ENCODE peak calls at places on chromosomes 5 and 9, in seven cellular contexts. R is Caco-2, Y is lower lobe of right lung, I is uterus, J is A673, T is Panc1, F is A549. D is an unnamed sample.

GRCh38 chr5:66554211-66554610 is 42.0 kb upstream of the MAST4 start:
- DNase-seq in R (no peak), Y (no peak), I (no peak), F (no peak), T (no peak), J (no peak), D (no peak)

GRCh38 chr5:116953251-116953934 is 378.8 kb upstream of the SEMA6A start:
- DNase-seq in R (no peak), Y (no peak), F (no peak), J (no peak), I (no peak), T (no peak), D (no peak)

GRCh38 chr9:112447283-112447761 is 39.3 kb upstream of the KIAA1958 start:
- DNase-seq in F (no peak), T (no peak), Y (no peak), R (no peak), I (peak; percentile 21), J (no peak), D (no peak)

GRCh38 chr9:105656131-105656921 is 5.9 kb upstream of the TAL2 start:
- DNase-seq in J (peak; percentile 15), I (no peak), R (peak; percentile 74), F (peak; percentile 49), Y (no peak), T (no peak), D (peak; percentile 65)

GRCh38 chr9:113973226-113973625 is 97.1 kb downstream of the ZNF618 start:
- DNase-seq in I (no peak), F (no peak), T (no peak), Y (no peak), J (no peak), R (no peak), D (no peak)

GRCh38 chr5:155274484-155274883 is 260.9 kb downstream of the KIF4B start:
- DNase-seq in R (no peak), J (no peak), Y (no peak), F (no peak), I (no peak), T (no peak), D (no peak)

GRCh38 chr5:172841-173251 is 18.4 kb upstream of the LRRC14B start:
- DNase-seq in T (no peak), R (no peak), Y (no peak), I (no peak), J (no peak), F (no peak), D (no peak)

GRCh38 chr9:83047839-83048775 is 14.8 kb downstream of the RASEF start:
- DNase-seq in Y (peak; percentile 46), T (no peak), I (peak; percentile 16), J (no peak), F (peak; percentile 43), R (no peak), D (peak; percentile 76)

GRCh38 chr5:131279209-131279608 is 15.4 kb downstream of the CDC42SE2 start:
- DNase-seq in J (no peak), T (no peak), Y (no peak), F (no peak), I (no peak), R (no peak), D (no peak)

GRCh38 chr5:127525181-127525580 is 7.7 kb downstream of the PRRC1 start:
- DNase-seq in T (no peak), F (no peak), R (no peak), J (no peak), I (no peak), Y (no peak), D (no peak)

GRCh38 chr5:95858023-95858461 is 35.5 kb upstream of the GLRX start:
- DNase-seq in Y (no peak), F (no peak), T (no peak), J (no peak), I (peak; percentile 45), R (no peak), D (peak; percentile 65)

GRCh38 chr9:126206099-126206498 is 120.5 kb upstream of the MVB12B start:
- DNase-seq in Y (no peak), R (no peak), J (no peak), F (no peak), T (no peak), I (no peak), D (no peak)

GRCh38 chr9:16656432-16657169 is 213.9 kb downstream of the BNC2 start:
- DNase-seq in T (no peak), F (no peak), I (no peak), R (no peak), Y (no peak), J (no peak), D (no peak)

GRCh38 chr5:54985301-54986268 is at the start of gene ESM1:
- DNase-seq in J (no peak), F (no peak), Y (peak; percentile 48), T (no peak), R (peak; percentile 24), I (no peak), D (peak; percentile 49)

GRCh38 chr9:123355761-123356520 is at the start of gene CRB2:
- DNase-seq in R (peak; percentile 47), I (peak; percentile 61), Y (no peak), T (no peak), J (no peak), F (no peak), D (no peak)

GRCh38 chr5:43066231-43066798 is 26.2 kb upstream of the ANXA2R start:
- DNase-seq in J (peak; percentile 83), R (peak; percentile 73), T (no peak), Y (peak; percentile 88), F (no peak), I (peak; percentile 68), D (peak; percentile 85)

GRCh38 chr9:36101916-36102741 is 34.4 kb upstream of the GLIPR2 start:
- DNase-seq in F (peak; percentile 47), R (peak; percentile 58), T (peak; percentile 42), J (peak; percentile 21), I (peak; percentile 20), Y (no peak), D (peak; percentile 97)

GRCh38 chr9:96553070-96553469 is 66.6 kb downstream of the CDC14B start:
- DNase-seq in Y (no peak), F (no peak), J (no peak), T (no peak), I (no peak), R (no peak), D (no peak)

GRCh38 chr9:134420974-134421432 is 94.7 kb downstream of the RXRA start:
- DNase-seq in Y (no peak), R (no peak), T (no peak), F (no peak), J (no peak), I (no peak), D (no peak)

GRCh38 chr9:4583001-4583400 is 79.1 kb upstream of the PLPP6 start:
- DNase-seq in F (no peak), J (no peak), I (no peak), T (no peak), R (no peak), Y (no peak), D (no peak)

GRCh38 chr5:169248520-169248919 is 52.4 kb downstream of the SLIT3 start:
- DNase-seq in F (no peak), J (no peak), T (no peak), I (no peak), Y (no peak), R (no peak), D (no peak)

DNA sequence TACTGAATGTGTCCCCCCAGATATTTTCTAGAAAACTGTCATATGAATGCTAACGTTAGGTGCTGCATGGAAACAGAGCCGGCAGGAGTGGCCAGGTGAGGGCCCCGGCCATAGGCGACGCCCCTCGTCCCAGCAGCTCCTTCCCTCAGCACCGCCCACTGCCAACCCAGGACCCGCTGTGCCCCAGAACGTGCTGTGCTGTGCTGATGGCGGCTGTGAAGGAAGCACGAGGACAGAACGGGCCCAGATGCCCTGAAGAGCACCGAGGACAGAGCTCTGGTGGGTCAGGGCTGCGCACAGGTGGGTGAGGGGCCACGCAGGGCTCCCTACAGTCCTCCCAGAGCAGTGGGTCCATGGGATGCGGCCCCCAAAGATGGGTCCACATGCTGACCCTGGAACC is 30.3 kb downstream of the LPCAT1 start:
- DNase-seq in F (no peak), R (no peak), I (no peak), Y (no peak), J (no peak), T (no peak), D (no peak)
- H3K4me1 ChIP-seq in F (peaks cover 10% of the 10 kb centered on the region), R (no peaks in the 10 kb centered on the region), I (peaks cover 6% of the 10 kb centered on the region), Y (peaks cover 17% of the 10 kb centered on the region), J (no peaks in the 10 kb centered on the region), T (no peaks in the 10 kb centered on the region), D (no peaks in the 10 kb centered on the region)

GRCh38 chr9:98555851-98556465 is 152.8 kb downstream of the GABBR2 start:
- DNase-seq in F (no peak), Y (no peak), J (no peak), T (no peak), R (no peak), I (no peak), D (no peak)
- H3K4me3 ChIP-seq in F (no peak overlapping the region), Y (no peak overlapping the region), J (no peak overlapping the region), T (no peak overlapping the region), R (no peak overlapping the region), I (no peak overlapping the region), D (no peak overlapping the region)

GRCh38 chr5:150517272-150518152 is 9.6 kb downstream of the NDST1 start:
- DNase-seq in Y (peak; percentile 82), F (peak; percentile 93), I (peak; percentile 59), J (no peak), R (peak; percentile 38), T (no peak), D (peak; percentile 95)
- H3K4me1 ChIP-seq in Y (peaks cover 84% of the 10 kb centered on the region), F (peaks cover 94% of the 10 kb centered on the region), I (peaks cover 14% of the 10 kb centered on the region), J (peaks cover 14% of the 10 kb centered on the region), R (peaks cover 52% of the 10 kb centered on the region), T (peaks cover 72% of the 10 kb centered on the region), D (peaks cover 31% of the 10 kb centered on the region)

DNA sequence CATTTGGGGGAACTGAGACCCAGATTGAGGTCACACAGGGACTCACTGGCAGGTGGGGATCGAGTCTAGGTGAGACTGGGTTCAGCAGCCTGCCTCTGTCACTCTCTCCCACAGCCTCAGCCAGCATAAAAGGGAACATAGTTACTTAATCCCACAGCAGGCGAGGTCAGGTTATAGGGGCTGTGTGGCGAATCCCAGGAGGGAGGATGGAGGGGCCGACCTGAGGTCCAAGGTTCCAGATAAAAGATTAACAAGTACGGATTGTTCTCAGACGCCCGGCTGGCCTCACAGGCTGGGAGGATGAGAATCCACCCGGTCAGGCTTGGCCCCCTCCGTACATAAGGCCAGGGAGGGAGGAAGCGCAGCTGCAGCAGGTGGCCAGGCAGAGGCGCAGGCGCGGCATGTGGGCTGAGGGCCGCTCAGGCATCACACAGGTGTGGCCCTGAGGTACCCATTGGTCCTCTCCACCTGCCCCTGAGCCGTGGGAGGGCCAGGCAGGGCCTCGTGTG is 3.3 kb downstream of the SUSD3 start:
- DNase-seq in I (no peak), R (peak; percentile 62), Y (peak; percentile 48), F (no peak), T (no peak), J (no peak), D (no peak)
- H3K4me3 ChIP-seq in I (no peak overlapping the region), R (no peak overlapping the region), Y (no peak overlapping the region), F (no peak overlapping the region), T (no peak overlapping the region), J (no peak overlapping the region), D (no peak overlapping the region)